ENCODE peak calls at places on chromosomes 2 and 18, in five cellular contexts. J is H1, S is trophoblast cell, P is IMR-90, A is neuronal stem cell. M is an unnamed sample.

GRCh38 chr2:65628156-65628555 is 195.8 kb upstream of the SPRED2 start:
- DNase-seq in S (no peak), J (no peak), A (no peak), P (no peak), M (no peak)

GRCh38 chr2:120447122-120447785 is 101.3 kb downstream of the INHBB start:
- DNase-seq in J (no peak), S (no peak), P (no peak), A (no peak), M (no peak)

GRCh38 chr2:195495356-195495755 is 161.7 kb upstream of the SLC39A10 start:
- DNase-seq in J (no peak), P (no peak), A (no peak), S (no peak), M (no peak)

GRCh38 chr2:36912692-36913091 is 53.6 kb downstream of the STRN start:
- DNase-seq in A (no peak), P (peak), S (no peak), J (no peak), M (no peak)

GRCh38 chr2:219344756-219345458 is 12.4 kb upstream of the RESP18 start:
- DNase-seq in P (peak), A (no peak), S (no peak), J (no peak), M (no peak)

GRCh38 chr2:85748948-85749875 is 4.6 kb upstream of the ATOH8 start:
- DNase-seq in P (no peak), S (no peak), A (no peak), J (no peak), M (no peak)

GRCh38 chr2:241818943-241819270 is 9.9 kb downstream of the NEU4 start:
- DNase-seq in P (no peak), S (no peak), J (no peak), A (no peak), M (no peak)

GRCh38 chr2:240662681-240663080 is 20.0 kb downstream of the AQP12B start:
- DNase-seq in P (no peak), S (no peak), A (no peak), J (no peak), M (no peak)

GRCh38 chr2:134679740-134680139 is 39.1 kb downstream of the TMEM163 start:
- DNase-seq in S (peak), P (no peak), J (no peak), A (no peak), M (no peak)

GRCh38 chr2:219406861-219407230 is 11.3 kb upstream of the DES start:
- DNase-seq in J (no peak), S (no peak), A (no peak), P (peak), M (no peak)

GRCh38 chr2:231386446-231386845 is 9.1 kb upstream of the B3GNT7 start:
- DNase-seq in P (peak), S (no peak), J (no peak), A (no peak), M (no peak)

GRCh38 chr2:151032741-151033152 is 228.9 kb downstream of the RBM43 start:
- DNase-seq in S (no peak), P (peak), A (no peak), J (no peak), M (no peak)

GRCh38 chr2:62814132-62814531 is 108.6 kb downstream of the EHBP1 start:
- DNase-seq in A (no peak), P (peak), J (no peak), S (no peak), M (no peak)

GRCh38 chr2:10331702-10332401 is 29.1 kb downstream of the HPCAL1 start:
- DNase-seq in J (no peak), P (no peak), A (no peak), S (no peak), M (no peak)

GRCh38 chr18:36394486-36394885 is 97.0 kb downstream of the FHOD3 start:
- DNase-seq in S (peak), P (no peak), A (no peak), J (no peak), M (no peak)

GRCh38 chr2:36338124-36338826 is 17.3 kb upstream of the CRIM1 start:
- DNase-seq in P (no peak), A (no peak), J (no peak), S (peak), M (no peak)

GRCh38 chr2:74876081-74876886 is 42.4 kb downstream of the HK2 start:
- DNase-seq in P (peak), J (peak), A (peak), S (no peak), M (peak)

DNA sequence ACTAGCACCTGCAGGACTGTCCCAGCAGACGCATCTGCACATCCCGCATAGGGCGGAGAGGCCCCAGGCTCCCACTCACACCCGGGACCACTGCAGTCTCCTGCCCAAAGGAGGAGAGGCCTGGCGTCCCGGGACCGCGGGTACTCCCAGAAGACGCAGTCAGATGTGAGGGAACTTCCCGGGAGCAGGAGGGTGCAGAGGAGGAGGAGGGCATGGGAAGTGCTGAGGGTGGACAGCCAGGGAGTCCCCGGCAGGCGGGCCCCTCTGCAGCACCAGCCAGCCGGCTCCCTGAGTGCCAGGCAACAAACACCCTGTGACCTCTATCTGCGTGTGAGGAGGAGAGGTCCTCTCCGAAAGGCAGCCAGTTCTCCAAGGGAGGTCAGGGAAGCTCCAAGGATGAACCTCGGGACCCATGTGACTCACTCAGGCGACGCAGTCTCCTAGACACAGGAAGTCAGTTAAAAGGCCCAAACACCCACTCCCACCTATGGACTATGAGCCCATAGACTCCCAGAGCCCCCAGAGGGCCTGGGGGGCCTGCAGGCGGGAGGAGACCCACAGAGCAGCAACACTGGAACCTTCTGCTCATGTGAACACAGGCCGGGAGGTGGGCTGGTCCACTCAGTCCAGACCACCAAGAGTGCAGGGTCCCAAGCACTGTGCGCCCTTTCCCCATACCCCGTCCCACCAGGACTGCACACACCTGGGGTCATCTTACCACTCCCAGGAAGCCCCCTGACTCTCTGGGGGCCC is 4.2 kb downstream of the PXDN start:
- DNase-seq in S (no peak), A (no peak), P (peak), J (peak), M (no peak)
- H3K18ac ChIP-seq in S (peak), A (peak), P (no peak), J (peak), M (no peak)

DNA sequence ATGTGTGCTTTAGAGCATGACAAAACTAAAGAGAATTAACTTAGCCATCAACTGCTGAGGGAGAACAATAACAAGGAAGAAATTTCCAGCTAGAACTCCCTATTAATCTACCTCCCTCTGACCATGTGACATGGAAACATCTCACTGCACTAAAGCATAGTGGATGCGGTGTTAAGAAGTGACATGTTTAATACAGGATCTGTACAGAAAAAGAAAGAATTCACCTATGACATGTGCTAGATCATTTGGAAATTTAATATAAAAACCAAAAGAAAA is 202.3 kb upstream of the KLHL14 start:
- DNase-seq in P (no peak), J (no peak), S (no peak), A (no peak), M (no peak)
- H2AFZ ChIP-seq in P (no peak), J (no peak), S (no peak), A (peak), M (no peak)

DNA sequence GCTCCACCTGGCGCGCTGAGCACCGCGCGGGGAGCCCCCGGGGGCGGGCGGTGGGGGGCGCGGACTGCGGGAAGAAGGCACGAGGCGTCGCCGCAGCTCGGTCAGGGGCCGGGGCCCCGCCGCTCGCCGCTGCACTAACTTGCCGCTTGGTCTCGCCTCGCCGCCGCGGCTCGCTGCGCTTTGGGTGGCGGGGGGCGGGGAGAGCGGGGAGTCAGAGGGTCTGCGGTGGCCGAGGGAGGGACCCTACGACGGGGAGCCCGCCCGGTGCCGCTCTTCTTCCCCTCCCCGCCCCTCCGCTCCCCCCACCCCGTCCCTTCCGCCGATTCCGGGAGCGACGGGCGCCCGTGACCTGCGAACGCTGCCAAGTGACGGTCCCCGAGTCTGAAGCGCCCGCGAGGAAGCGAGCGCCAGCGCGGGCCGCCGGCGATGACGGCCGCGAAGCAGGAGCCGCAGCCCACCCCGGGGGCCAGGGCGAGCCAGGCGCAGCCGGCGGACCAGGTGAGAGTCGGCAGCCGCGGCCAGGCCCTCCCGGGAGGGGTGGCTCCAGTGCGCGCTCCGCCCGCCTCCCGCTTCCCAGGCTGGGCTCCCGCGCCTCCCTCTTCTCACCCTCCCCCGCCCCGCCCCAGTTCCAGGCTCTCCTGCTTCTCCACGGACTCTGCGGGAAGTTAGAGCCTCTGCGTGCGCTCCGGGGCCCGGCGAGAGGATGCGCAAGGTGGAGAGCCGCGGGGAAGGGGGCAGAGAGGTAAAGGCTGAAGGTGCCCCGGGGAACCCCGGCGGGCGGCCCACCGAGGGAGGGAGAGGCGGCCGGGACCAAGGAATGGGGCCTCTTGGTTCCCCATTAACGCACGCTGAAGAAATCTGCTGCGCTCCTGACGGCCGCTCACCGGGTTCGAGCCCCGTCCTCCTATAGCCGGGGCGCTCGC is 719.4 kb downstream of the DPP10 start:
- DNase-seq in S (peak), P (no peak), J (peak), A (peak), M (peak)
- H3K18ac ChIP-seq in S (peak), P (no peak), J (no peak), A (peak), M (no peak)

DNA sequence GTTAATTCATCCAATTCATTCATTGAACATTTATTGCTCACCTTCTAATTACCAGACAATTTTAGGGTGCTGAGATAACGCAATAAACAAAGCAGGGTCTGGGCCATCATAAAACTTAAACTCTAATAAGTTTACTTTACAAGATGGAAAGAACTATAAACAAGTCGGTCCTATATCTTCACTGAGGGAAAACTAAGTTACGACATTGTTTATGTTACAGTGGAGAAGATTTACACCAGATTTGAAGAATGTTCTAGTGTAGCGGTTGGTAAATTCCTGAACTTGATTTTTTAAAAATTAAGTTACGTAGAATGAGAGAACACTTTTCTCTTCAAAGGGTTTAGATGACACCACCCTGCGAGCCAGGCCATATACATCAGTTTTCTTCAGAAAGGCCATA is 20.7 kb upstream of the FRZB start:
- DNase-seq in P (peak), S (no peak), A (no peak), J (no peak), M (no peak)
- H2AFZ ChIP-seq in P (no peak), S (no peak), A (no peak), J (no peak), M (no peak)

GRCh38 chr2:172381275-172381608 is 46.1 kb upstream of the ITGA6 start:
- DNase-seq in P (no peak), J (peak), S (no peak), A (no peak), M (no peak)
- H3K18ac ChIP-seq in P (no peak), J (peak), S (no peak), A (peak), M (peak)

M was measured in H9.